ENCODE peak calls at places on chromosomes 2 and 18, in four cellular contexts. F, O, J and A are unnamed samples.

GRCh38 chr2:7813541-7814310 is 868.1 kb upstream of the ID2 start:
- DNase-seq in F (no peak), O (no peak), J (no peak), A (no peak)

GRCh38 chr2:62354771-62355550 is 151.0 kb downstream of the TMEM17 start:
- DNase-seq in F (peak), O (no peak), J (no peak), A (no peak)

GRCh38 chr2:63432373-63432772 is 155.9 kb downstream of the WDPCP start:
- DNase-seq in F (no peak), O (no peak), J (no peak), A (peak)

GRCh38 chr2:128498086-128498485 is 179.4 kb upstream of the HS6ST1 start:
- DNase-seq in F (no peak), O (no peak), J (no peak), A (no peak)

GRCh38 chr2:238739668-238740067 is 108.2 kb upstream of the TWIST2 start:
- DNase-seq in F (peak), O (no peak), J (no peak), A (no peak)

GRCh38 chr2:10170256-10170655 is 47.7 kb downstream of the RRM2 start:
- DNase-seq in F (no peak), O (no peak), J (no peak), A (no peak)

GRCh38 chr2:43225093-43225787 is 1.2 kb downstream of the ZFP36L2 start:
- DNase-seq in F (peak), O (peak), J (peak), A (peak)

GRCh38 chr2:173874003-173874898 is 90.9 kb downstream of the SP3 start:
- DNase-seq in F (no peak), O (no peak), J (peak), A (no peak)

GRCh38 chr2:26024260-26024659 is 9.6 kb upstream of the RAB10 start:
- DNase-seq in F (no peak), O (no peak), J (no peak), A (no peak)

GRCh38 chr2:105411720-105412407 is 13.0 kb upstream of the FHL2 start:
- DNase-seq in F (no peak), O (no peak), J (no peak), A (no peak)

GRCh38 chr2:70775148-70775547 is 7.1 kb upstream of the ADD2 start:
- DNase-seq in F (no peak), O (no peak), J (no peak), A (no peak)

GRCh38 chr2:166934817-166935216 is 46.5 kb downstream of the XIRP2 start:
- DNase-seq in F (no peak), O (no peak), J (no peak), A (no peak)
- H3K4me3 ChIP-seq in F (no peak), O (no peak), J (no peak), A (no peak)

GRCh38 chr2:28958689-28959088 is 22.4 kb upstream of the TOGARAM2 start:
- DNase-seq in F (peak), O (peak), J (peak), A (peak)
- H3K4me3 ChIP-seq in F (no peak), O (no peak), J (no peak), A (no peak)

DNA sequence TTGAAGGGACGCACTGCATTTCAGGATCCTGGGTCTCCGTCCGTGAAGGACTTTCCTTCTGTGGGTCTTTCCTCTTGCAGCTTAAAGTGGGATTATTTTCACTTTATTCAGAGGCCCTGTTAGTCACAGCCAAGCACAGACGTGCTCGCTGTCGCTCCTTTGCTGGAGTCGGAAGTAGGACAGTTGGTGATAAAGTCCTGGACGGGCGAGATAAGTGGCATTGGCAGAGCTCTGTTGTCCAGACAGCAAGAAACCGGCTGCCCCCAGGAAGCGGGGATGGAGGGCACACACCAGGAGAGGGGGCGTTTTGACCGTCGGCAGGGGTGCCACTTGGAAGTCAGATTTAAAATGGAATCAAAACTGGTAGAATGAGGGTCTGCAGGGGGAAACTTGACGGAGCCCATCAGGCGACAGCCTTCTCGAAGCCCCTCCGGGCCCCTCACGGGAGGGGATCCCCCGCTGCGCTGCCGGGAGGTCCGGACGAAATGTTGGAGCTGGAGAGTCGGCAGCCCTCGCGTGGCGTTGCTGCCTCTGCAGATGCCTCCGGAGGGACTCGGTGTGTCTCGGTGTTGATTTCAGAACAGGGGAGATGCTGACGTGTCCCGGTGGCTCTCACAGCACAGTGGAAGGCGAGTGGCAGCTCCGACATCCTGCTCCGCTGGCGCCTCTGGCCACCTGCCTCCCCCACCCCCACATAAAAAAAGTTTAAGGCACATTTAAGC is 124.2 kb downstream of the NFATC1 start:
- DNase-seq in F (peak), O (peak), J (peak), A (no peak)
- H3K4me3 ChIP-seq in F (no peak), O (peak), J (no peak), A (no peak)

GRCh38 chr2:65546406-65546805 is 114.0 kb upstream of the SPRED2 start:
- DNase-seq in F (no peak), O (no peak), J (no peak), A (no peak)

GRCh38 chr2:65545818-65546217 is 113.4 kb upstream of the SPRED2 start:
- DNase-seq in F (no peak), O (no peak), J (no peak), A (no peak)

GRCh38 chr2:65537651-65538385 is 105.4 kb upstream of the SPRED2 start:
- DNase-seq in F (no peak), O (no peak), J (no peak), A (no peak)

GRCh38 chr2:65539633-65540032 is 107.2 kb upstream of the SPRED2 start:
- DNase-seq in F (no peak), O (no peak), J (no peak), A (no peak)

GRCh38 chr2:65541773-65542172 is 109.4 kb upstream of the SPRED2 start:
- DNase-seq in F (no peak), O (no peak), J (no peak), A (no peak)
- H3K4me3 ChIP-seq in F (no peak), O (no peak), J (no peak), A (no peak)

GRCh38 chr2:181682026-181682789 is 1.9 kb upstream of the NEUROD1 start:
- DNase-seq in F (no peak), O (no peak), J (no peak), A (no peak)

GRCh38 chr2:181680055-181680936 is at the start of gene NEUROD1:
- DNase-seq in F (peak), O (no peak), J (no peak), A (no peak)

GRCh38 chr2:181679544-181679979 is 755 bp downstream of the NEUROD1 start:
- DNase-seq in F (no peak), O (no peak), J (no peak), A (no peak)

GRCh38 chr2:181682795-181683517 is 2.6 kb upstream of the NEUROD1 start:
- DNase-seq in F (no peak), O (no peak), J (no peak), A (no peak)

DNA sequence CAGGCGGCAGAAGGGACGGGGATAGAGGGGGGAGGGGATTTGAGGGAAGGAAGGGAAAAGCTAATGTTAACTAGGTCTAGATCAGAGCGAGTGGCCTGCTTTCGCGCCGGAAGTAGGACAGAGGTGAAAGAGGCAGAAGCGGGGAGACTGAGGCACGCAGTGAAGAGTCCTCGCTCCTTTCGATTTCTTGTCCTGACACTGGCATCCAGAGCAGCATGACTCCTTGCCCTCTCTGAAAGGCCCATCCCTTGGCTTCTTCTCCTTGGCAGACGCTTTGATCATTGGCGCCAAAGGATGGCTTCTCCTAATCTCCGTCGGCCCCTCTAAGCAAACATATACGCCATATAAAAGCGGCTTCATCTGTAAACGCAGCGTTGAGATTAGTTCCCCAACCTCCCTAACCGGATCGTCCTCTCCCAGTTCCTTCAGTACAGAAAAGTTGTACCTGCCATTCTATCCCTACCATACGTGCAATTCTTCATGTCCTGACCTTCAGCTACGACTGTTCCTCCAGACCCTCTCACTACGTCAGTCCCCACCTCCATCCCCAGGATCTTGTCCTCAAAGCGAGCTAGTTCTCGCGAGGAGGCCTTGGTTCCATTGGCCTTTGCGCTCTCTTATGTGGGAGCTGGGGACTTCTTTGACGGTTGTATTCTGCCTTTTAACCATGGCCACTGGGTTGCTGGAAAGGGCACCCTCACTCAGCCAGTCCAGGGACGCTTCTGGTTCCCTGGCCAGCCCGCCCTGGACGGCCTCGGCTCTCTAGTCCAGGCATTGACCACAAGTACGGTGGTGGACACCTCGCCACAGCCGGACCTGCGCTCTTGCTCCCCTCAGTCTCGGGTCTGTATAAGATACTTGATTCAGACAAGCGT is 857 bp upstream of the NEUROD1 start:
- DNase-seq in F (no peak), O (no peak), J (no peak), A (no peak)
- H3K4me3 ChIP-seq in F (peak), O (peak), J (no peak), A (no peak)